ENCODE peak calls at places on chromosomes 2 and 18, in four cellular contexts. M is K562, U is GM12878, X is WTC11. O is an unnamed sample.
A peak's percentile ranks its signal among the peaks of the same experiment; 100 is the strongest.

GRCh38 chr2:235170536-235171510 is 219.0 kb downstream of the SH3BP4 start:
- DNase-seq in M (no peak), U (no peak), X (peak; percentile 41), O (peak; percentile 56)

GRCh38 chr2:196849895-196850294 is 40.7 kb upstream of the C2orf66 start:
- DNase-seq in M (peak; percentile 5), U (no peak), X (no peak), O (no peak)

GRCh38 chr2:101204400-101205095 is 48.1 kb upstream of the CNOT11 start:
- DNase-seq in M (no peak), U (no peak), X (no peak), O (no peak)

GRCh38 chr2:158045362-158045761 is 56.3 kb upstream of the UPP2 start:
- DNase-seq in M (peak; percentile 27), U (no peak), X (peak; percentile 42), O (peak; percentile 15)

GRCh38 chr2:61993422-61994024 is 88.0 kb downstream of the COMMD1 start:
- DNase-seq in M (peak; percentile 68), U (peak; percentile 55), X (no peak), O (peak; percentile 38)

GRCh38 chr18:57154389-57154788 is 7.5 kb downstream of the BOD1L2 start:
- DNase-seq in M (no peak), U (no peak), X (no peak), O (no peak)

GRCh38 chr18:21820035-21820810 is 79.6 kb downstream of the MIB1 start:
- DNase-seq in M (peak; percentile 13), U (no peak), X (no peak), O (peak; percentile 7)

GRCh38 chr18:56043691-56044090 is 455.7 kb upstream of the TCF4 start:
- DNase-seq in M (no peak), U (no peak), X (peak; percentile 15), O (no peak)

GRCh38 chr2:219149667-219150066 is 10.9 kb downstream of the NHEJ1 start:
- DNase-seq in M (no peak), U (no peak), X (no peak), O (no peak)

GRCh38 chr18:9860682-9861081 is 25.1 kb upstream of the TXNDC2 start:
- DNase-seq in M (no peak), U (no peak), X (no peak), O (no peak)

GRCh38 chr2:160494243-160494642 is 636 bp upstream of the RBMS1 start:
- DNase-seq in M (no peak), U (no peak), X (no peak), O (no peak)

GRCh38 chr18:45619826-45620201 is 4.5 kb downstream of the SLC14A2 start:
- DNase-seq in M (no peak), U (no peak), X (no peak), O (no peak)

GRCh38 chr18:45619062-45619825 is 4.0 kb downstream of the SLC14A2 start:
- DNase-seq in M (peak; percentile 3), U (no peak), X (no peak), O (no peak)

GRCh38 chr18:45621068-45621511 is 5.8 kb downstream of the SLC14A2 start:
- DNase-seq in M (peak; percentile 45), U (no peak), X (peak; percentile 47), O (peak; percentile 28)

GRCh38 chr18:45611943-45612342 is 3.3 kb upstream of the SLC14A2 start:
- DNase-seq in M (peak; percentile 18), U (no peak), X (no peak), O (no peak)

DNA sequence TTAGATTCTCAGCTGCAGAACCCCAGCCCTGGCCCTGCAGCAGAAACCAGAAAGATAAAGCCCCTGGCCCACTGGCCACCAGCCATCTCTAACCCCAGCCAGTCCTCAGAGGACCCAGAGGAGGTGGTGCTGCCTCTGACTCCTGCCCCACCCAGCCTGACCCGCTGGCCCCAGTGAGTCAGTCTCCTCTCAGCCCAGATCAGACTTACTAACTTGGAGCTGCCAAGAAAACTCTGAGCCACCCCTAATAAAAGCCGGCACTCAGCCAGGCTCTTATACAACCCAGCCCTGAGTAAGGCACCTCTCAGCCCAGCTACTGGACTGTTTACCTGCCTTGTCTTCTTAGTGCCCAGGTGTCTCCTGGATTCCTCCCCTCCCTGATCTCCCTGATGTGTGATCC is 2.0 kb downstream of the SLC14A2 start:
- DNase-seq in M (no peak), U (no peak), X (no peak), O (peak; percentile 48)
- TF ChIP-seq ATF3 in M (no peak), U (no peak), X (no peak), O (no peak)

GRCh38 chr2:113760400-113760799 is 4.0 kb upstream of the SLC35F5 start:
- DNase-seq in M (no peak), U (no peak), X (no peak), O (no peak)
- TF ChIP-seq ATF3 in M (no peak), U (no peak), X (no peak), O (no peak)

DNA sequence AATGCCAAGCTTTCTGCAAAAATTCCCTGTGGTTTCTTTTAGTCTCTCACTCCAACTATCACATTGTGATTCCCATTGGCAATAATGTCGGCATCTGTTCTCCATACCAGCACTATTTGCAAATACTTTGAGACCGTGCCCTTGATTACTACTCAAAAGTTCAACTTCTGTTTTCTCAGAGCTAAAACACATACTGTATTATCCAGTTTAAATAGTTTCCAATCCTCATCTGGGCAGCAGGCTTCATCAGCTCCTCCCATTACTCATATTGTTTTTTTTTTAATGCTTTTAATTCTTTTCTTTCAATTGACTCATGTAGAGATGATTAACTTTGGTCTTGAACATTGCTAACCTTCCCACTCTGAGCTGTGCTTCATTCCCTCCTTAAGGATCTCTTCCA is 135.8 kb downstream of the METTL8 start:
- DNase-seq in M (no peak), U (no peak), X (no peak), O (no peak)
- TF ChIP-seq ATF3 in M (no peak), U (no peak), X (no peak), O (no peak)

DNA sequence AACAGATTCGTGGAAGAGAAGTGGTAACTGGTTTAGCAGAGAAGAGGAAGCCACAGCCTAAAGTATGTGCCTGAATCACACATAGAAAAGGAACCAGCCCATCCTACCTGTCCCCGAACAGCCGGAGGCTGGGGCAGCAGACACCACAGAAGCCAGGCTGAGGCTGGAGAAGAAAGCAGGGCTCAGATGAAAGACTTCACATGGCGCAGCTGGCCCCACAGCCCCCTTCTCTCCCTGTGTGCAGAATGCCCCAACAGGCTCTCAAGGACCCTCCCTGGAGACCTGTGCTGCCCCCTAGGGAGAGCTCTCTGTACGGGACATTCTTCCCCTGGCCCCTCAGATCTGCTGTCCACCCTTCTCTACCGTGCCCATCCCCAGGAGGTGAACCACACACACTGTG is 83.5 kb upstream of the RAB12 start:
- DNase-seq in M (peak; percentile 30), U (no peak), X (peak; percentile 63), O (no peak)
- TF ChIP-seq ATF3 in M (no peak), U (no peak), X (no peak), O (no peak)

GRCh38 chr2:143607446-143608110 is 478.4 kb downstream of the ARHGAP15 start:
- DNase-seq in M (no peak), U (no peak), X (no peak), O (no peak)

GRCh38 chr2:143600136-143600535 is 470.9 kb downstream of the ARHGAP15 start:
- DNase-seq in M (no peak), U (no peak), X (no peak), O (no peak)

GRCh38 chr2:143603035-143603616 is 473.9 kb downstream of the ARHGAP15 start:
- DNase-seq in M (no peak), U (no peak), X (no peak), O (no peak)

GRCh38 chr2:143601828-143602227 is 472.6 kb downstream of the ARHGAP15 start:
- DNase-seq in M (no peak), U (no peak), X (no peak), O (no peak)

GRCh38 chr2:143604172-143604571 is 475.0 kb downstream of the ARHGAP15 start:
- DNase-seq in M (no peak), U (no peak), X (no peak), O (no peak)
- TF ChIP-seq ATF3 in M (no peak), U (no peak), X (no peak), O (no peak)

O was measured in HCT116.